ENCODE peak calls at places on chromosomes 6 and 20, in six cellular contexts. R, T, H, D, C and K are unnamed samples.
A peak's percentile ranks its signal among the peaks of the same experiment; 100 is the strongest.

GRCh38 chr6:88238901-88239300 is 72.8 kb upstream of the CNR1 start:
- DNase-seq in R (no peak), T (no peak), H (no peak), D (no peak), C (no peak), K (no peak)

GRCh38 chr6:37698264-37699137 is 818 bp upstream of the MDGA1 start:
- DNase-seq in R (peak; percentile 33), T (peak; percentile 72), H (no peak), D (peak; percentile 63), C (peak; percentile 71), K (peak; percentile 46)

GRCh38 chr6:12882761-12883290 is 166.3 kb downstream of the PHACTR1 start:
- DNase-seq in R (no peak), T (no peak), H (no peak), D (no peak), C (no peak), K (no peak)

GRCh38 chr20:36149469-36149868 is 5.1 kb upstream of the EPB41L1 start:
- DNase-seq in R (no peak), T (no peak), H (no peak), D (no peak), C (no peak), K (no peak)

GRCh38 chr6:56840467-56841371 is 114.2 kb upstream of the BEND6 start:
- DNase-seq in R (no peak), T (no peak), H (no peak), D (no peak), C (no peak), K (no peak)

GRCh38 chr20:38325905-38326304 is 20.4 kb upstream of the LBP start:
- DNase-seq in R (no peak), T (no peak), H (no peak), D (no peak), C (no peak), K (no peak)

GRCh38 chr6:129269076-129269475 is 386.1 kb downstream of the LAMA2 start:
- DNase-seq in R (no peak), T (no peak), H (no peak), D (no peak), C (no peak), K (no peak)

GRCh38 chr6:11460837-11461661 is 76.5 kb upstream of the TMEM170B start:
- DNase-seq in R (no peak), T (no peak), H (no peak), D (no peak), C (no peak), K (no peak)

GRCh38 chr20:48635791-48636267 is 192.0 kb downstream of the PREX1 start:
- DNase-seq in R (no peak), T (no peak), H (no peak), D (peak; percentile 59), C (peak; percentile 62), K (peak; percentile 77)

GRCh38 chr6:40856271-40856670 is 182.8 kb downstream of the UNC5CL start:
- DNase-seq in R (no peak), T (no peak), H (no peak), D (no peak), C (no peak), K (no peak)

GRCh38 chr20:51350941-51351631 is 191.4 kb downstream of the NFATC2 start:
- DNase-seq in R (peak; percentile 20), T (peak; percentile 11), H (no peak), D (no peak), C (no peak), K (no peak)

DNA sequence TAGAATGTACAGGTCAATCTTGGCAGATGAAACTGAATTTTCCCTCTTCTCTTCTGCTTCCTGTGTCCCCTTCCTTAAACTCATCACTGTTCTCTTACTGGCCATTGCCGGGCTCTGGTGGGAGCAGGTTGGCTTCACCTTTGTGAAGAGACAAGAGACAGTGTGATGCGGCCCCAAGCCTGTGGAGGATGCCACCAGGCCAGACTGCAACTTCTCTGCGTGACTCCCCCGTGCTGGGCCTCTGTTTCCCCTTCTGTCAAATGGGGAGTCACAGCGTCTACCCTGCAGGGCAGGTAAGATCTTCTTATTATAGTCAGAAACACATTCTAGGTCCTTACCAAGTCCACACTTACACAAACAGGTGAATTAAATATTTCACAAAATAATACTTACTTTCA is 1.9 kb upstream of the LSM14B start:
- DNase-seq in R (no peak), T (no peak), H (no peak), D (no peak), C (no peak), K (no peak)
- H3K4me1 ChIP-seq in R (peaks cover 10% of the 10 kb centered on the region), T (no peaks in the 10 kb centered on the region), H (peaks cover 31% of the 10 kb centered on the region), D (peaks cover 6% of the 10 kb centered on the region), C (peaks cover 3% of the 10 kb centered on the region), K (peaks cover 15% of the 10 kb centered on the region)

GRCh38 chr6:150880336-150880735 is 14.8 kb downstream of the MTHFD1L start:
- DNase-seq in R (no peak), T (no peak), H (no peak), D (no peak), C (no peak), K (no peak)

GRCh38 chr6:150874184-150874583 is 8.7 kb downstream of the MTHFD1L start:
- DNase-seq in R (no peak), T (no peak), H (no peak), D (no peak), C (no peak), K (no peak)

GRCh38 chr6:150877928-150878327 is 12.4 kb downstream of the MTHFD1L start:
- DNase-seq in R (no peak), T (no peak), H (no peak), D (no peak), C (peak; percentile 79), K (no peak)

GRCh38 chr6:150878347-150879213 is 13.1 kb downstream of the MTHFD1L start:
- DNase-seq in R (no peak), T (no peak), H (no peak), D (no peak), C (no peak), K (no peak)

DNA sequence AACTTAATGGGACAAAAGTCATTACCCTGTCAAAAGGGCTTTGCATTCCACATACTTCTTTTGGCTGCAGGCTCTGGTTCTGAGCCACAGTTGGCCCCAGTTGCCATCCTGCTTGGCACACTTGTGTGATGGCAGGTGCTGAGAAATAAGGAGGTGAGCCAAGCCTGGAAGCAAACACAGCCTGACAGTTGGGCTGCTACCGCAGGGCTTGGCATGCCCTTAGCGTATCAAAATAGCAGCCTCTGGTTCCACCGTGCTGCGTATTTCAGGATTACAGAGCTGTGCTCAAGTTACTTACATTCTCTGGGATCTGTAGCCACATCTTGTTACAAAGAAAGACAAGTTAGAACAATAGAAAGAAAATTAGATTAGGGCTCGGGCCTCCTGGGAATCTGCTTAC is 11.1 kb downstream of the MTHFD1L start:
- DNase-seq in R (peak; percentile 88), T (peak; percentile 85), H (no peak), D (no peak), C (no peak), K (peak; percentile 70)
- TF ChIP-seq CTCF in R (peak; percentile 26), T (peak; percentile 38), H (peak; percentile 12), D (no peak), C (no peak), K (no peak)

GRCh38 chr6:69881322-69882151 is 15.2 kb downstream of the COL19A1 start:
- DNase-seq in R (no peak), T (no peak), H (no peak), D (no peak), C (no peak), K (no peak)
- TF ChIP-seq POLR2A in R (no peak), T (no peak), H (no peak), D (no peak), C (no peak), K (no peak)

GRCh38 chr6:132128424-132128823 is 177.3 kb upstream of the CCN2 start:
- DNase-seq in R (no peak), T (no peak), H (no peak), D (no peak), C (no peak), K (no peak)
- H3K4me1 ChIP-seq in R (no peaks in the 10 kb centered on the region), T (no peaks in the 10 kb centered on the region), H (peaks cover 32% of the 10 kb centered on the region), D (peaks cover 7% of the 10 kb centered on the region), C (no peaks in the 10 kb centered on the region), K (peaks cover 5% of the 10 kb centered on the region)

DNA sequence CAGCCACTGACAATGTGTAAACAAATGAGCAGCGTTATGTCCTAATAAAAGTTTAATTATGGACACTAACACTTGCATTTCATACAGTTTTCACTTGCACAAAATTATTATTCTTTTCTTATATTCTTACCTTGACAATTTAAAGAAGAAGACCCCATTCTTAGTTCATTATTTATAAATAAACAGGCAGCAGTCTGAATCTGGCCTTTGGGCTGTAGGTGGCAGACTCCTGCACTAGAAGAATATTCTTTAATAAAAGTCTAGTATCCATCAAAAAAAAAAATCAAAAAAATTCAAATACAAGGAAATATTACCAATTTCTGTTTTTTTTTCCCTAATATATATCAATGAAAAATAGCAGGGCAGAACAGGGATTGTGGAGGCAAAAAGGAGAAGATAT is 24.8 kb downstream of the PTCHD4 start:
- DNase-seq in R (no peak), T (no peak), H (no peak), D (no peak), C (no peak), K (no peak)
- TF ChIP-seq CTCF in R (no peak), T (no peak), H (peak; percentile 10), D (no peak), C (no peak), K (no peak)

GRCh38 chr20:35034150-35034549 is 58.5 kb downstream of the TRPC4AP start:
- DNase-seq in R (no peak), T (no peak), H (no peak), D (no peak), C (no peak), K (no peak)
- TF ChIP-seq POLR2A in R (no peak), T (no peak), H (no peak), D (no peak), C (no peak), K (no peak)

DNA sequence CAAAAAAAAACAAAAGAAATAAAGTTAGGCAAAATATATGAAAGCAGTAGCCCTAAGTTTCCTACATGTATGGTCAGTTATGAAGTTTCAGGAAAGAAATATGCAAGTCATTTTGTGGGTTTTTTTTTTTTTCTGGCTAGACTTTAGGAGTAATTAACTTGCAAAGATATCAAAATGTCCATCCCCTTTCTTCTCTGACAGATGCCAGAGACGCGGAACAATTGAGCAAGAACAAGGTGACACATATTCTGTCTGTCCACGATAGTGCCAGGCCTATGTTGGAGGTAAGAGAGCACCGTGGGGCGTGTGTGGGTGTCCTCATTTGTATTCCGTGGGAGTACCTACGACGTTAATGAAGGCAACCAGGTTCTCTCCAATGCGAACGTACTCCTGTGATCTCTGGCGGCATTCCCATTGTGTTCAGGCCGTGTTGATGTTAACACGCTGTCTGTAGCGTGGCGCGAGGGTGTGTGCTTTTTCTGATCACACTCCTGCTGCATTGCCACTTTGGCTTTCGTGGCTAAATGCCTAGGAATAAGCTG is 19.5 kb downstream of the DUSP22 start:
- DNase-seq in R (no peak), T (no peak), H (no peak), D (no peak), C (no peak), K (peak; percentile 48)
- H3K4me1 ChIP-seq in R (no peaks in the 10 kb centered on the region), T (no peaks in the 10 kb centered on the region), H (peaks cover 24% of the 10 kb centered on the region), D (no peaks in the 10 kb centered on the region), C (no peaks in the 10 kb centered on the region), K (peaks cover 4% of the 10 kb centered on the region)

DNA sequence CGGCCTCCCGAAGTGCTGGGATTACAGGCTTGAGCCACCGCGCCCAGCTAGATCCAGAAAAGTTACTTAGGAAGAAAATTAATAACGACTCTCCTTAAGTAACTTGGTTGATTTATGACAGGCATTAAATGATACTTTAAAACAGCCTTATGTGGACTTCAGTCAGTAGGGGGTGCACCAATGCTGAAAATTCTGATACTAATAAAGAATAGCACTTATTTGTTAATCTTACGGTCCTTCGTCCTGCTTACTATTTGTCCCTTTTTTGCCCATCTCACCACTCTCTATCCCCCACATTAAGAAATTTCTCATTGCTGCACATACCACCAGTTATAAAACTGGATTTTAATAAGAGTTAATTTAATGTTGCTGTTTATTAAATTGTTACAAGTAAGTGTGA is 12.7 kb upstream of the PRELID3B start:
- DNase-seq in R (no peak), T (no peak), H (no peak), D (no peak), C (no peak), K (peak; percentile 42)
- TF ChIP-seq CTCF in R (no peak), T (no peak), H (peak; percentile 45), D (no peak), C (peak; percentile 27), K (no peak)